ENCODE peak calls at places on chromosome 11, in four cellular contexts. B is GM23338, Z is cardiac muscle cell, O is body of pancreas. C is an unnamed sample.

GRCh38 chr11:19734171-19734570 is 21.5 kb downstream of the NAV2 start:
- DNase-seq in B (no peak), Z (no peak), O (no peak), C (no peak)

GRCh38 chr11:1118755-1119275 is 38.9 kb upstream of the MUC5AC start:
- DNase-seq in O (no peak), B (no peak), Z (no peak), C (no peak)

GRCh38 chr11:96177132-96177531 is 165.9 kb downstream of the MAML2 start:
- DNase-seq in B (no peak), O (no peak), Z (no peak), C (no peak)

GRCh38 chr11:67370351-67371076 is 2.9 kb downstream of the CLCF1 start:
- DNase-seq in O (no peak), Z (peak; percentile 49), B (no peak), C (no peak)

GRCh38 chr11:73968356-73968966 is 14.2 kb downstream of the UCP2 start:
- DNase-seq in Z (no peak), O (no peak), B (no peak), C (no peak)

GRCh38 chr11:58926695-58927094 is 12.6 kb upstream of the GLYATL1 start:
- DNase-seq in Z (peak; percentile 41), O (no peak), B (no peak), C (no peak)

GRCh38 chr11:35214792-35215193 is 75.8 kb downstream of the CD44 start:
- DNase-seq in Z (peak; percentile 86), B (peak; percentile 81), O (no peak), C (no peak)

GRCh38 chr11:34994859-34995258 is 78.4 kb downstream of the PDHX start:
- DNase-seq in O (no peak), Z (no peak), B (no peak), C (no peak)

GRCh38 chr11:42048141-42048540 is 588.7 kb upstream of the LRRC4C start:
- DNase-seq in O (no peak), Z (no peak), B (no peak), C (no peak)

GRCh38 chr11:35112056-35112845 is 26.7 kb upstream of the CD44 start:
- DNase-seq in O (no peak), B (no peak), Z (no peak), C (no peak)

GRCh38 chr11:134393638-134394037 is 18.4 kb downstream of the B3GAT1 start:
- DNase-seq in B (peak; percentile 62), O (no peak), Z (no peak), C (peak; percentile 20)

GRCh38 chr11:130894322-130895025 is 21.8 kb downstream of the SNX19 start:
- DNase-seq in B (peak; percentile 94), Z (peak; percentile 84), O (peak; percentile 67), C (peak; percentile 73)

GRCh38 chr11:129143335-129143734 is 48.8 kb downstream of the ARHGAP32 start:
- DNase-seq in O (peak; percentile 66), Z (peak; percentile 100), B (no peak), C (peak; percentile 74)

GRCh38 chr11:64204464-64204989 is 2.0 kb upstream of the FERMT3 start:
- DNase-seq in Z (peak; percentile 98), B (peak; percentile 93), O (peak; percentile 93), C (peak; percentile 92)

GRCh38 chr11:21552910-21553309 is 640.0 kb upstream of the ANO5 start:
- DNase-seq in Z (no peak), B (no peak), O (no peak), C (no peak)

GRCh38 chr11:37942081-37942480 is 1344.0 kb upstream of the RAG2 start:
- DNase-seq in Z (no peak), O (no peak), B (no peak), C (no peak)

GRCh38 chr11:3709977-3710376 is 38.8 kb upstream of the CHRNA10 start:
- DNase-seq in O (no peak), B (peak; percentile 25), Z (peak; percentile 20), C (no peak)

GRCh38 chr11:107857550-107858216 is 904 bp downstream of the SLC35F2 start:
- DNase-seq in Z (no peak), B (no peak), O (no peak), C (peak; percentile 53)

GRCh38 chr11:110776091-110776490 is 63.9 kb upstream of the ARHGAP20 start:
- DNase-seq in B (no peak), O (no peak), Z (peak; percentile 13), C (no peak)

GRCh38 chr11:69962152-69962551 is 116.0 kb upstream of the ANO1 start:
- DNase-seq in O (no peak), Z (peak; percentile 32), B (peak; percentile 19), C (peak; percentile 44)

GRCh38 chr11:120563698-120564572 is 52.4 kb downstream of the GRIK4 start:
- DNase-seq in Z (peak; percentile 51), O (no peak), B (peak; percentile 83), C (no peak)

GRCh38 chr11:69684651-69685050 is 9.5 kb upstream of the LTO1 start:
- DNase-seq in O (no peak), B (no peak), Z (no peak), C (no peak)

GRCh38 chr11:9616858-9617257 is 43.4 kb downstream of the WEE1 start:
- DNase-seq in Z (no peak), O (no peak), B (no peak), C (no peak)

GRCh38 chr11:8201524-8202365 is 32.9 kb upstream of the RIC3 start:
- DNase-seq in Z (no peak), O (no peak), B (no peak), C (no peak)

GRCh38 chr11:133228406-133229330 is 303.6 kb downstream of the OPCML start:
- DNase-seq in Z (no peak), B (peak; percentile 91), O (peak; percentile 5), C (peak; percentile 28)

GRCh38 chr11:27281276-27281675 is 81.7 kb downstream of the CCDC34 start:
- DNase-seq in O (no peak), Z (no peak), B (no peak), C (no peak)

GRCh38 chr11:119369035-119369925 is 12.2 kb downstream of the USP2 start:
- DNase-seq in B (no peak), O (no peak), Z (no peak), C (peak; percentile 63)

GRCh38 chr11:46604796-46605195 is 11.0 kb upstream of the AMBRA1 start:
- DNase-seq in O (no peak), B (no peak), Z (no peak), C (no peak)

GRCh38 chr11:116193321-116194114 is 579.3 kb downstream of the BUD13 start:
- DNase-seq in O (peak; percentile 65), B (peak; percentile 88), Z (peak; percentile 78), C (peak; percentile 44)

GRCh38 chr11:114256176-114256897 is 39.9 kb upstream of the NNMT start:
- DNase-seq in B (no peak), O (no peak), Z (no peak), C (no peak)

GRCh38 chr11:8384199-8384821 is 120.6 kb upstream of the LMO1 start:
- DNase-seq in O (peak; percentile 57), Z (peak; percentile 65), B (peak; percentile 73), C (no peak)

GRCh38 chr11:129815596-129816461 is at the start of gene TMEM45B:
- DNase-seq in Z (peak; percentile 4), O (peak; percentile 42), B (peak; percentile 67), C (peak; percentile 80)

GRCh38 chr11:64060861-64061444 is 25.2 kb downstream of the FLRT1 start:
- DNase-seq in B (peak; percentile 92), O (peak; percentile 20), Z (peak; percentile 38), C (peak; percentile 38)

GRCh38 chr11:25943777-25944661 is 387.9 kb upstream of the ANO3 start:
- DNase-seq in Z (no peak), B (no peak), O (no peak), C (peak; percentile 31)

GRCh38 chr11:57679396-57679795 is 11.5 kb downstream of the ZDHHC5 start:
- DNase-seq in Z (no peak), B (no peak), O (no peak), C (no peak)

GRCh38 chr11:70467196-70468085 is 69.1 kb downstream of the CTTN start:
- DNase-seq in O (peak; percentile 52), B (peak; percentile 84), Z (peak; percentile 61), C (peak; percentile 71)

GRCh38 chr11:17694711-17695110 is 24.7 kb upstream of the MYOD1 start:
- DNase-seq in B (no peak), Z (no peak), O (no peak), C (no peak)

GRCh38 chr11:36619502-36619901 is 21.5 kb upstream of the RAG2 start:
- DNase-seq in B (no peak), Z (peak; percentile 27), O (no peak), C (no peak)

C was measured in colonic mucosa.